ENCODE peak calls at places on chromosomes 6 and 20, in four cellular contexts. K is brain microvascular endothelial cell, U is anterior cingulate cortex, I is GM12864. W is an unnamed sample.

GRCh38 chr6:27541212-27541931 is 68.5 kb upstream of the ZNF184 start:
- DNase-seq in K (peak; percentile 69), U (no peak), I (no peak), W (no peak)

GRCh38 chr20:51195419-51195901 is 172.6 kb upstream of the KCNG1 start:
- DNase-seq in K (peak; percentile 51), U (no peak), I (no peak), W (no peak)

GRCh38 chr6:150632785-150633465 is 33.2 kb downstream of the PLEKHG1 start:
- DNase-seq in K (no peak), U (no peak), I (no peak), W (no peak)

GRCh38 chr6:132445201-132445951 is 44.1 kb upstream of the MOXD1 start:
- DNase-seq in K (peak; percentile 79), U (no peak), I (no peak), W (no peak)

GRCh38 chr20:15847415-15847814 is 725.8 kb downstream of the KIF16B start:
- DNase-seq in K (no peak), U (no peak), I (no peak), W (no peak)

GRCh38 chr20:23157741-23158140 is 71.6 kb upstream of the CD93 start:
- DNase-seq in K (no peak), U (no peak), I (no peak), W (no peak)

GRCh38 chr6:28408076-28408802 is 8.7 kb upstream of the ZSCAN12 start:
- DNase-seq in K (no peak), U (no peak), I (no peak), W (no peak)

GRCh38 chr6:44976677-44977405 is 351.3 kb upstream of the RUNX2 start:
- DNase-seq in K (no peak), U (no peak), I (no peak), W (no peak)

GRCh38 chr6:125835221-125835744 is 44.5 kb downstream of the NCOA7 start:
- DNase-seq in K (peak; percentile 39), U (no peak), I (no peak), W (no peak)

GRCh38 chr20:60268502-60268901 is 310.3 kb downstream of the CDH26 start:
- DNase-seq in K (no peak), U (no peak), I (no peak), W (no peak)

GRCh38 chr6:44655368-44656342 is 268.1 kb downstream of the CDC5L start:
- DNase-seq in K (peak; percentile 54), U (peak; percentile 38), I (no peak), W (peak; percentile 78)

GRCh38 chr6:135087803-135088202 is 33.2 kb upstream of the HBS1L start:
- DNase-seq in K (no peak), U (no peak), I (no peak), W (no peak)

GRCh38 chr6:169172946-169173345 is 80.7 kb downstream of the THBS2 start:
- DNase-seq in K (no peak), U (peak; percentile 7), I (no peak), W (no peak)

GRCh38 chr20:38805958-38806854 is 709 bp downstream of the PPP1R16B start:
- DNase-seq in K (no peak), U (no peak), I (no peak), W (no peak)

GRCh38 chr6:37354526-37355384 is 972 bp downstream of the RNF8 start:
- DNase-seq in K (no peak), U (peak; percentile 22), I (no peak), W (no peak)

GRCh38 chr20:58649288-58650180 is 1.5 kb upstream of the STX16 start:
- DNase-seq in K (no peak), U (no peak), I (no peak), W (no peak)

GRCh38 chr20:3248993-3249347 is 10.0 kb upstream of the SLC4A11 start:
- DNase-seq in K (no peak), U (no peak), I (no peak), W (no peak)

GRCh38 chr20:37630161-37630560 is 63.7 kb upstream of the CTNNBL1 start:
- DNase-seq in K (no peak), U (no peak), I (no peak), W (no peak)

GRCh38 chr6:29943053-29943966 is 978 bp downstream of the HLA-A start:
- DNase-seq in K (no peak), U (no peak), I (no peak), W (no peak)

GRCh38 chr6:119544325-119545150 is 195.0 kb upstream of the MAN1A1 start:
- DNase-seq in K (no peak), U (no peak), I (no peak), W (no peak)

GRCh38 chr20:45732199-45732598 is 10.1 kb downstream of the SPINT4 start:
- DNase-seq in K (no peak), U (no peak), I (no peak), W (no peak)

W was measured in dorsolateral prefrontal cortex.